ENCODE peak calls at places on chromosomes 13 and 19, in ten cellular contexts. D is mammary epithelial cell, C is prostate gland, I is endothelial cell of umbilical vein, F is pancreas, P is fibroblast of mammary gland, U is endodermal cell, Z is AG09319, N is astrocyte of the cerebellum, S is HFF-Myc. T is an unnamed sample.

GRCh38 chr13:36919206-36919832 is 719 bp downstream of the SMAD9 start:
- DNase-seq in D (peak), C (peak), I (no peak), F (peak), P (peak), U (peak), Z (no peak), N (peak), S (no peak), T (peak)

GRCh38 chr19:4910594-4911273 is 1.4 kb downstream of the UHRF1 start:
- DNase-seq in D (no peak), C (no peak), I (peak), F (no peak), P (peak), U (no peak), Z (no peak), N (no peak), S (no peak), T (no peak)

GRCh38 chr13:105412171-105412570 is 1123.3 kb downstream of the EFNB2 start:
- DNase-seq in D (peak), C (no peak), I (no peak), F (no peak), P (no peak), U (no peak), Z (no peak), N (no peak), S (no peak), T (no peak)

GRCh38 chr13:39930544-39931444 is 275.3 kb downstream of the COG6 start:
- DNase-seq in D (no peak), C (no peak), I (no peak), F (no peak), P (no peak), U (no peak), Z (no peak), N (no peak), S (no peak), T (no peak)

GRCh38 chr19:55418185-55418584 is 10.6 kb upstream of the UBE2S start:
- DNase-seq in D (peak), C (peak), I (peak), F (no peak), P (peak), U (peak), Z (peak), N (peak), S (peak), T (peak)

GRCh38 chr19:4032436-4032835 is 24.9 kb downstream of the PIAS4 start:
- DNase-seq in D (no peak), C (no peak), I (no peak), F (peak), P (no peak), U (no peak), Z (no peak), N (no peak), S (no peak), T (no peak)

GRCh38 chr19:50567882-50568281 is 353 bp downstream of the LRRC4B start:
- DNase-seq in D (no peak), C (no peak), I (no peak), F (no peak), P (no peak), U (no peak), Z (no peak), N (no peak), S (no peak), T (no peak)

GRCh38 chr13:102815788-102816187 is 16.9 kb downstream of the BIVM start:
- DNase-seq in D (no peak), C (no peak), I (no peak), F (no peak), P (no peak), U (no peak), Z (no peak), N (no peak), S (no peak), T (no peak)

GRCh38 chr13:41311607-41312500 is 787 bp downstream of the NAA16 start:
- DNase-seq in D (peak), C (peak), I (peak), F (peak), P (peak), U (peak), Z (no peak), N (no peak), S (no peak), T (no peak)

GRCh38 chr19:6947745-6948144 is 60.4 kb downstream of the ADGRE1 start:
- DNase-seq in D (no peak), C (no peak), I (peak), F (no peak), P (peak), U (no peak), Z (peak), N (no peak), S (peak), T (no peak)

GRCh38 chr13:46134961-46135522 is 30.2 kb upstream of the CPB2 start:
- DNase-seq in D (peak), C (peak), I (no peak), F (peak), P (no peak), U (peak), Z (no peak), N (no peak), S (peak), T (no peak)

GRCh38 chr13:47126432-47126831 is 229.6 kb upstream of the HTR2A start:
- DNase-seq in D (no peak), C (no peak), I (no peak), F (no peak), P (peak), U (peak), Z (no peak), N (no peak), S (no peak), T (no peak)

GRCh38 chr19:14480695-14481069 is 5.5 kb upstream of the PTGER1 start:
- DNase-seq in D (no peak), C (no peak), I (no peak), F (no peak), P (peak), U (no peak), Z (no peak), N (no peak), S (no peak), T (no peak)

GRCh38 chr13:27678306-27679040 is 56.8 kb downstream of the POLR1D start:
- DNase-seq in D (peak), C (no peak), I (no peak), F (no peak), P (no peak), U (peak), Z (no peak), N (no peak), S (no peak), T (no peak)

GRCh38 chr19:49637865-49638350 is 2.0 kb downstream of the RRAS start:
- DNase-seq in D (peak), C (peak), I (peak), F (peak), P (peak), U (peak), Z (peak), N (no peak), S (peak), T (no peak)

GRCh38 chr13:100365678-100366077 is 222.9 kb downstream of the GGACT start:
- DNase-seq in D (no peak), C (no peak), I (no peak), F (no peak), P (peak), U (no peak), Z (no peak), N (no peak), S (no peak), T (no peak)

GRCh38 chr13:108681986-108682562 is 52.7 kb downstream of the MYO16 start:
- DNase-seq in D (no peak), C (no peak), I (no peak), F (no peak), P (no peak), U (no peak), Z (no peak), N (no peak), S (no peak), T (no peak)
- TF ChIP-seq CTCF in D (no peak), C (no peak), I (no peak), F (no peak), P (no peak), U (no peak), Z (no peak), N (no peak), S (no peak), T (no peak)

GRCh38 chr19:709965-710714 is 1.4 kb downstream of the PALM start:
- DNase-seq in D (no peak), C (no peak), I (no peak), F (no peak), P (no peak), U (no peak), Z (no peak), N (no peak), S (no peak), T (no peak)
- TF ChIP-seq CTCF in D (no peak), C (no peak), I (no peak), F (no peak), P (no peak), U (no peak), Z (no peak), N (no peak), S (no peak), T (no peak)

DNA sequence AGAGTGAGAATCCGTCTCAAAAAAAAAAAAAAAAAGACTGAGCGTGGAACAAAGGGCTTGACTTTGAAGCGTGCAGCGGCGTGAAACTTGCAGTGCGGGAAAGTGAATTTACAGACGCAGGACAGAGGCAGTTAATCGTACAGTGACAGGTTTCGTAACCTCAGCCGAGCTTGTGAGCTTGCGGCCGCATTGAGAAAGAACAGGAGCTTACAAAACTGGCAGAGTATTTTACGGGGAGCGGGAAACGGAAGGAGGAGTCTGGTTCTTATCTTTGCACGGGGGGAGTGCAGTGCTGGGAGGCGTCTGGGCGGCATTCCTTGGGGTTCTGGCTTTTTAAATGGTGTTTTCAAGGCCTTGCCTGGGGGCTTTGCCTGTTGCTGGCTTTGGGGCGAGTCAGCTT is 6.0 kb upstream of the BSG start:
- DNase-seq in D (no peak), C (peak), I (no peak), F (no peak), P (peak), U (no peak), Z (no peak), N (no peak), S (no peak), T (no peak)
- TF ChIP-seq CTCF in D (no peak), C (no peak), I (no peak), F (no peak), P (no peak), U (no peak), Z (no peak), N (no peak), S (no peak), T (no peak)

GRCh38 chr13:48153186-48153585 is 58.3 kb upstream of the MED4 start:
- DNase-seq in D (no peak), C (no peak), I (no peak), F (no peak), P (no peak), U (no peak), Z (no peak), N (no peak), S (no peak), T (no peak)

GRCh38 chr13:48155850-48156249 is 60.9 kb upstream of the MED4 start:
- DNase-seq in D (peak), C (peak), I (peak), F (no peak), P (peak), U (no peak), Z (no peak), N (peak), S (peak), T (peak)

GRCh38 chr13:48151766-48152165 is 56.9 kb upstream of the MED4 start:
- DNase-seq in D (peak), C (no peak), I (no peak), F (no peak), P (no peak), U (no peak), Z (no peak), N (peak), S (no peak), T (no peak)

GRCh38 chr13:48154671-48155070 is 59.8 kb upstream of the MED4 start:
- DNase-seq in D (no peak), C (no peak), I (no peak), F (no peak), P (no peak), U (no peak), Z (no peak), N (no peak), S (no peak), T (no peak)

DNA sequence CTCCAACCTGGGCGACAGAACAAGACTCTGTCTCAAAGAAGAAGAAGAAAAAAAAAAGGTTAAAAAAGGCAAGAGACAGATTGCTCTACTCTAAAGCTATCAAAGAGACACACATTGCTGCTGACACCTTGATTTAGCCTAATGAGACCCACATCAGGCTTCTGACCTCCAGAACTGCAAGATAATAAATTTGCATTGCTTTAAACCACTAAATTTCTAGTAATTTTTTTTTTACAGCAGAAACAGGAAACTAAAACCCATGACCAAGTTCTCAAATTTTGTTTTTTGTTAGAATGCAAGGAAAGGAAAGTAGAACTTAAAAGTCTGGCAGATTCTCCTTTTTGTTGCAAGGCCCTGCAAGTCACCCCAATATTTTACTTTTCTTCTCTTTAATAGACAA is 56.4 kb upstream of the MED4 start:
- DNase-seq in D (no peak), C (no peak), I (no peak), F (no peak), P (no peak), U (no peak), Z (no peak), N (no peak), S (no peak), T (no peak)
- TF ChIP-seq CTCF in D (no peak), C (no peak), I (no peak), F (no peak), P (no peak), U (no peak), Z (no peak), N (no peak), S (no peak), T (no peak)

GRCh38 chr13:20093946-20094345 is 66.9 kb downstream of the GJA3 start:
- DNase-seq in D (no peak), C (no peak), I (no peak), F (no peak), P (no peak), U (no peak), Z (no peak), N (no peak), S (no peak), T (no peak)

DNA sequence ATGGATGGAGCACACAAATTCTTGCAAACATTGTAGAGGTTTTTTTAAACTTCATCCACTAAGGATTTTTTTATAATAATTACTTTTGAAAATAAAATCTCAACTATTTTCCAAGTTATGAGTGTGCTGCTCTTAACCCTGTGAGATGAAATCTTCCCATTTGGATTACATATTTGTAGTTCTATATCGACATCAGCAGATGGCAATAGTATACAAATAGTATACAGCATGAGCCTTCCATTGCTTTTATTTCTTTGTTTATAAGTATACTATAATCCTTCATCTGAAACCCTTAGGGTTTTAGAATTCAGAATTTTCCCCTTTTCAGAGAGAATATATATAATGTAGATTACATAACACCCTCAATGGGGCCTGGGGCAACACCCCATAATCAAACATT is 70.5 kb downstream of the GJA3 start:
- DNase-seq in D (no peak), C (no peak), I (no peak), F (no peak), P (peak), U (no peak), Z (no peak), N (no peak), S (no peak), T (no peak)
- TF ChIP-seq CTCF in D (no peak), C (no peak), I (no peak), F (no peak), P (no peak), U (no peak), Z (no peak), N (no peak), S (no peak), T (no peak)

GRCh38 chr19:8244442-8244841 is 35.3 kb downstream of the CERS4 start:
- DNase-seq in D (no peak), C (no peak), I (no peak), F (no peak), P (no peak), U (no peak), Z (no peak), N (no peak), S (no peak), T (no peak)
- TF ChIP-seq CTCF in D (no peak), C (no peak), I (no peak), F (no peak), P (no peak), U (no peak), Z (no peak), N (no peak), S (no peak), T (no peak)

GRCh38 chr13:111893607-111894443 is 173.1 kb upstream of the SOX1 start:
- DNase-seq in D (no peak), C (no peak), I (no peak), F (no peak), P (no peak), U (peak), Z (no peak), N (no peak), S (no peak), T (no peak)

GRCh38 chr13:111895896-111896821 is 170.8 kb upstream of the SOX1 start:
- DNase-seq in D (no peak), C (no peak), I (no peak), F (no peak), P (no peak), U (peak), Z (no peak), N (no peak), S (no peak), T (no peak)

GRCh38 chr13:111897178-111897845 is 169.6 kb upstream of the SOX1 start:
- DNase-seq in D (no peak), C (no peak), I (no peak), F (no peak), P (no peak), U (peak), Z (no peak), N (no peak), S (no peak), T (no peak)

GRCh38 chr13:111897846-111898215 is 169.1 kb upstream of the SOX1 start:
- DNase-seq in D (no peak), C (no peak), I (no peak), F (no peak), P (no peak), U (peak), Z (no peak), N (no peak), S (no peak), T (no peak)

GRCh38 chr13:111893071-111893606 is 173.8 kb upstream of the SOX1 start:
- DNase-seq in D (no peak), C (no peak), I (no peak), F (no peak), P (no peak), U (peak), Z (no peak), N (no peak), S (no peak), T (no peak)
- TF ChIP-seq CTCF in D (no peak), C (no peak), I (no peak), F (no peak), P (no peak), U (no peak), Z (no peak), N (no peak), S (no peak), T (no peak)